ENCODE peak calls at places on chromosomes 12 and 14, in seven cellular contexts. One of them, this sample, is unnamed.

GRCh38 chr14:86334355-86334754 is 804.4 kb downstream of the FLRT2 start:
- DNase-seq in cardiac muscle cell: no peak
- DNase-seq in A673: no peak
- DNase-seq in upper lobe of right lung: no peak
- DNase-seq in HCT116: no peak
- DNase-seq in IMR-90: peak; percentile 55
- DNase-seq in cardiac fibroblast: no peak
- DNase-seq in this sample: no peak

GRCh38 chr12:4153343-4153892 is 120.1 kb upstream of the CCND2 start:
- DNase-seq in cardiac fibroblast: no peak
- DNase-seq in HCT116: no peak
- DNase-seq in cardiac muscle cell: no peak
- DNase-seq in upper lobe of right lung: no peak
- DNase-seq in A673: no peak
- DNase-seq in IMR-90: no peak
- DNase-seq in this sample: no peak

GRCh38 chr14:103332143-103332919 is 1.7 kb upstream of the EIF5 start:
- DNase-seq in upper lobe of right lung: no peak
- DNase-seq in cardiac fibroblast: no peak
- DNase-seq in A673: no peak
- DNase-seq in HCT116: no peak
- DNase-seq in IMR-90: no peak
- DNase-seq in cardiac muscle cell: no peak
- DNase-seq in this sample: no peak

GRCh38 chr12:24759155-24759554 is 189.7 kb downstream of the BCAT1 start:
- DNase-seq in A673: no peak
- DNase-seq in upper lobe of right lung: no peak
- DNase-seq in HCT116: no peak
- DNase-seq in cardiac muscle cell: no peak
- DNase-seq in cardiac fibroblast: peak; percentile 35
- DNase-seq in IMR-90: peak; percentile 66
- DNase-seq in this sample: peak; percentile 61

GRCh38 chr12:72974954-72975555 is 702.9 kb downstream of the TRHDE start:
- DNase-seq in cardiac fibroblast: no peak
- DNase-seq in upper lobe of right lung: no peak
- DNase-seq in HCT116: no peak
- DNase-seq in IMR-90: no peak
- DNase-seq in A673: no peak
- DNase-seq in cardiac muscle cell: no peak
- DNase-seq in this sample: peak; percentile 0

GRCh38 chr12:127284870-127285431 is 982.0 kb upstream of the TMEM132C start:
- DNase-seq in HCT116: no peak
- DNase-seq in upper lobe of right lung: no peak
- DNase-seq in cardiac fibroblast: peak; percentile 73
- DNase-seq in A673: peak; percentile 70
- DNase-seq in IMR-90: peak; percentile 81
- DNase-seq in cardiac muscle cell: no peak
- DNase-seq in this sample: peak; percentile 91

GRCh38 chr12:75766263-75767160 is 255.1 kb upstream of the KRR1 start:
- DNase-seq in IMR-90: peak; percentile 80
- DNase-seq in HCT116: peak; percentile 88
- DNase-seq in cardiac fibroblast: peak; percentile 48
- DNase-seq in upper lobe of right lung: no peak
- DNase-seq in cardiac muscle cell: no peak
- DNase-seq in A673: no peak
- DNase-seq in this sample: peak; percentile 84

GRCh38 chr12:93851245-93851665 is 174.1 kb downstream of the CRADD start:
- DNase-seq in upper lobe of right lung: no peak
- DNase-seq in HCT116: no peak
- DNase-seq in A673: no peak
- DNase-seq in IMR-90: no peak
- DNase-seq in cardiac fibroblast: no peak
- DNase-seq in cardiac muscle cell: no peak
- DNase-seq in this sample: no peak

GRCh38 chr12:31727197-31727596 is 1.6 kb downstream of the AMN1 start:
- DNase-seq in cardiac fibroblast: no peak
- DNase-seq in IMR-90: no peak
- DNase-seq in A673: no peak
- DNase-seq in cardiac muscle cell: no peak
- DNase-seq in upper lobe of right lung: no peak
- DNase-seq in HCT116: no peak
- DNase-seq in this sample: no peak

GRCh38 chr14:104680806-104681688 is 8.4 kb upstream of the INF2 start:
- DNase-seq in A673: peak; percentile 64
- DNase-seq in upper lobe of right lung: peak; percentile 81
- DNase-seq in HCT116: no peak
- DNase-seq in cardiac fibroblast: peak; percentile 82
- DNase-seq in cardiac muscle cell: peak; percentile 55
- DNase-seq in IMR-90: peak; percentile 85
- DNase-seq in this sample: peak; percentile 90

GRCh38 chr12:59382678-59383425 is 213.0 kb upstream of the SLC16A7 start:
- DNase-seq in cardiac fibroblast: no peak
- DNase-seq in IMR-90: no peak
- DNase-seq in upper lobe of right lung: no peak
- DNase-seq in cardiac muscle cell: no peak
- DNase-seq in HCT116: no peak
- DNase-seq in A673: no peak
- DNase-seq in this sample: no peak

GRCh38 chr14:40252817-40253447 is 820.7 kb upstream of the FBXO33 start:
- DNase-seq in HCT116: peak; percentile 7
- DNase-seq in cardiac fibroblast: no peak
- DNase-seq in cardiac muscle cell: no peak
- DNase-seq in A673: peak; percentile 11
- DNase-seq in IMR-90: no peak
- DNase-seq in upper lobe of right lung: no peak
- DNase-seq in this sample: no peak

GRCh38 chr12:86456241-86456640 is 200.1 kb upstream of the MGAT4C start:
- DNase-seq in A673: no peak
- DNase-seq in cardiac fibroblast: no peak
- DNase-seq in HCT116: no peak
- DNase-seq in upper lobe of right lung: no peak
- DNase-seq in IMR-90: no peak
- DNase-seq in cardiac muscle cell: no peak
- DNase-seq in this sample: peak; percentile 10
- TF ChIP-seq CTCF in A673: no peak
- TF ChIP-seq CTCF in cardiac fibroblast: no peak
- TF ChIP-seq CTCF in HCT116: no peak
- TF ChIP-seq CTCF in upper lobe of right lung: no peak
- TF ChIP-seq CTCF in IMR-90: no peak
- TF ChIP-seq CTCF in cardiac muscle cell: no peak
- TF ChIP-seq CTCF in this sample: no peak

DNA sequence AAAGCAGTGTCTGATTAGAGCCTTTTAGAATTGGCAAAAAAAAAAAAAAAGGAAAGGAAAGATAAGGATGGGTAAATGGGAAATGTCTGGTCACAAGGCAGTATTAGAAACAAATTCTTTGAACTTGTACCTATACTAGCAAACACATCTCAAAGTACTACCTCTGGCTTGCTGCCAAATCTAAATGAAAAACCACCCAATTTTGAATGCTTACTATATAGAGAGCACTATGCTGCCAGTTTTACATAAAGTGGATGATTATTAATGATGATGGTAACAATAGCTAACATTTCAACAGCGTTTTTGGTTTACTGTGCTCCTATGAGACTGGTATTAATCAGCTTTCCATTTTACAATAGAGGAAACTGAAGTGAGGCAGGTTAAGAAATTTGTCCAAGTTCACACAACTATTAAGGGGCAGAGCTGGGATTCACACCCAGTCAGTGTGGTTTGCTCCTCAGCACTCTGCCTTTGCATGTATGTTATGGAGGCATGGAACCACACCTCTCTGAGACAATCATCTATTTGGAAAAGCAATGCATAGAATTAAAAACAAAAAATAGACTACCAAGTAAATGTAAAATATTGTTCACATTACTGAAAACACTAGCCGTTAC is 34.2 kb downstream of the ATP2B1 start:
- DNase-seq in A673: no peak
- DNase-seq in HCT116: no peak
- DNase-seq in upper lobe of right lung: no peak
- DNase-seq in cardiac fibroblast: no peak
- DNase-seq in cardiac muscle cell: no peak
- DNase-seq in IMR-90: no peak
- DNase-seq in this sample: no peak
- H3K4me3 ChIP-seq in A673: no peak overlapping the region
- H3K4me3 ChIP-seq in HCT116: no peak overlapping the region
- H3K4me3 ChIP-seq in upper lobe of right lung: no peak overlapping the region
- H3K4me3 ChIP-seq in cardiac fibroblast: no peak overlapping the region
- H3K4me3 ChIP-seq in cardiac muscle cell: no peak overlapping the region
- H3K4me3 ChIP-seq in IMR-90: no peak overlapping the region
- H3K4me3 ChIP-seq in this sample: no peak overlapping the region

GRCh38 chr12:52952082-52952801 is 3.3 kb downstream of the KRT18 start:
- DNase-seq in IMR-90: no peak
- DNase-seq in HCT116: no peak
- DNase-seq in cardiac muscle cell: no peak
- DNase-seq in A673: no peak
- DNase-seq in cardiac fibroblast: peak; percentile 41
- DNase-seq in upper lobe of right lung: peak; percentile 83
- DNase-seq in this sample: peak; percentile 40
- TF ChIP-seq CTCF in IMR-90: peak; percentile 10
- TF ChIP-seq CTCF in HCT116: no peak
- TF ChIP-seq CTCF in cardiac muscle cell: peak; percentile 24
- TF ChIP-seq CTCF in A673: no peak
- TF ChIP-seq CTCF in cardiac fibroblast: no peak
- TF ChIP-seq CTCF in upper lobe of right lung: peak; percentile 24
- TF ChIP-seq CTCF in this sample: peak; percentile 17

GRCh38 chr12:57152408-57153038 is 5.1 kb upstream of the LRP1-AS start:
- DNase-seq in upper lobe of right lung: no peak
- DNase-seq in cardiac muscle cell: no peak
- DNase-seq in IMR-90: peak; percentile 54
- DNase-seq in HCT116: no peak
- DNase-seq in A673: no peak
- DNase-seq in cardiac fibroblast: peak; percentile 72
- DNase-seq in this sample: peak; percentile 35
- H3K4me3 ChIP-seq in upper lobe of right lung: no peak overlapping the region
- H3K4me3 ChIP-seq in cardiac muscle cell: no peak overlapping the region
- H3K4me3 ChIP-seq in IMR-90: no peak overlapping the region
- H3K4me3 ChIP-seq in HCT116: no peak overlapping the region
- H3K4me3 ChIP-seq in A673: no peak overlapping the region
- H3K4me3 ChIP-seq in cardiac fibroblast: no peak overlapping the region
- H3K4me3 ChIP-seq in this sample: no peak overlapping the region

GRCh38 chr14:36672095-36672494 is 10.4 kb downstream of the PAX9 start:
- DNase-seq in A673: no peak
- DNase-seq in upper lobe of right lung: no peak
- DNase-seq in HCT116: no peak
- DNase-seq in cardiac fibroblast: no peak
- DNase-seq in cardiac muscle cell: no peak
- DNase-seq in IMR-90: no peak
- DNase-seq in this sample: no peak
- TF ChIP-seq CTCF in A673: no peak
- TF ChIP-seq CTCF in upper lobe of right lung: no peak
- TF ChIP-seq CTCF in HCT116: no peak
- TF ChIP-seq CTCF in cardiac fibroblast: no peak
- TF ChIP-seq CTCF in cardiac muscle cell: no peak
- TF ChIP-seq CTCF in IMR-90: no peak
- TF ChIP-seq CTCF in this sample: no peak

DNA sequence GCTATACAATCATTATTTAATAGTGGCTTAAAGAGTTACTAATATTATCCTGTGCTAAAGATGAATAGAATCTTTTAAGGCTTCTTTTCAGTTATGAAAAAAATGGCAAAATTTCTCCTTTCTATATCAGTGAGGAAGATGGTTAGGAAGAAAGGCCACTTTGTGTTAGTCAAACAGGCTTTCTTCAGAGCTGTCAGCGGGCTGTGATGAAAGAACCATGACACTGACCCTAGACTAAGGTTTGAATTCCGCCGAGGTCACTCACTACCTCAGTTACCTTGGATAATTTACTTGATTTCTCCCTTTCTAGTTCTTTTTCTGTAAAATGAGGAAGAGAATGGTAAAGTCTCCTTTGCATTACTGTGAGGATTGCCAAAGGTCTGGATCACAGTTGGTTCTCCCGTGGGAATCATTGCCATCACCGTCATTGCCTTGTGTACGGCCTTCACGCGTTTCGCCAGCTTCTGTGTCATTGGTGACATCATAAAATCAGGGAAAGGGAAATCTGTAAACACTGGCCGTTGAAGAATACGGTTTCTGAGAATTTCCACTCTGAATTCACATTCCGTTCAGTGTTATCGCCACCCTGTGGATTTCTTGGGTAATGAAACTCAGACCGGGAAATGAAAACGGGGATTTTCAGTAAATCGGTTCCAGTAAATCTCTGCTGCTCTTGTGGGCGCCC is 26.7 kb upstream of the YBX3 start:
- DNase-seq in upper lobe of right lung: no peak
- DNase-seq in cardiac fibroblast: peak; percentile 97
- DNase-seq in cardiac muscle cell: peak; percentile 85
- DNase-seq in IMR-90: peak; percentile 97
- DNase-seq in A673: peak; percentile 95
- DNase-seq in HCT116: peak; percentile 94
- DNase-seq in this sample: peak; percentile 90
- H3K4me3 ChIP-seq in upper lobe of right lung: peak overlapping the region; percentile 35
- H3K4me3 ChIP-seq in cardiac fibroblast: peak overlapping the region; percentile 16
- H3K4me3 ChIP-seq in cardiac muscle cell: no peak overlapping the region
- H3K4me3 ChIP-seq in IMR-90: peak overlapping the region; percentile 40
- H3K4me3 ChIP-seq in A673: peak overlapping the region; percentile 27
- H3K4me3 ChIP-seq in HCT116: peak overlapping the region; percentile 8
- H3K4me3 ChIP-seq in this sample: peak overlapping the region; percentile 10

GRCh38 chr12:65319680-65320193 is 41.3 kb downstream of the MSRB3 start:
- DNase-seq in cardiac fibroblast: no peak
- DNase-seq in A673: no peak
- DNase-seq in IMR-90: peak; percentile 15
- DNase-seq in upper lobe of right lung: no peak
- DNase-seq in cardiac muscle cell: no peak
- DNase-seq in HCT116: no peak
- DNase-seq in this sample: no peak
- TF ChIP-seq CTCF in cardiac fibroblast: no peak
- TF ChIP-seq CTCF in A673: no peak
- TF ChIP-seq CTCF in IMR-90: no peak
- TF ChIP-seq CTCF in upper lobe of right lung: no peak
- TF ChIP-seq CTCF in cardiac muscle cell: no peak
- TF ChIP-seq CTCF in HCT116: no peak
- TF ChIP-seq CTCF in this sample: no peak

GRCh38 chr12:108768591-108769500 is 37.5 kb upstream of the CORO1C start:
- DNase-seq in IMR-90: no peak
- DNase-seq in cardiac fibroblast: no peak
- DNase-seq in cardiac muscle cell: peak; percentile 43
- DNase-seq in A673: peak; percentile 39
- DNase-seq in upper lobe of right lung: peak; percentile 83
- DNase-seq in HCT116: peak; percentile 63
- DNase-seq in this sample: peak; percentile 14
- H3K4me3 ChIP-seq in IMR-90: no peak overlapping the region
- H3K4me3 ChIP-seq in cardiac fibroblast: peak overlapping the region; percentile 15
- H3K4me3 ChIP-seq in cardiac muscle cell: peak overlapping the region; percentile 14
- H3K4me3 ChIP-seq in A673: peak overlapping the region; percentile 20
- H3K4me3 ChIP-seq in upper lobe of right lung: peak overlapping the region; percentile 21
- H3K4me3 ChIP-seq in HCT116: peak overlapping the region; percentile 52
- H3K4me3 ChIP-seq in this sample: peak overlapping the region; percentile 7

GRCh38 chr12:13962699-13963098 is 18.7 kb downstream of the GRIN2B start:
- DNase-seq in A673: peak; percentile 57
- DNase-seq in IMR-90: no peak
- DNase-seq in HCT116: peak; percentile 10
- DNase-seq in upper lobe of right lung: no peak
- DNase-seq in cardiac muscle cell: peak; percentile 4
- DNase-seq in cardiac fibroblast: no peak
- DNase-seq in this sample: no peak
- TF ChIP-seq CTCF in A673: peak; percentile 66
- TF ChIP-seq CTCF in IMR-90: no peak
- TF ChIP-seq CTCF in HCT116: peak; percentile 26
- TF ChIP-seq CTCF in upper lobe of right lung: no peak
- TF ChIP-seq CTCF in cardiac muscle cell: no peak
- TF ChIP-seq CTCF in cardiac fibroblast: no peak
- TF ChIP-seq CTCF in this sample: no peak

This sample was measured in epithelial cell of esophagus.